ENCODE peak calls at places on chromosomes 16 and 17, in four cellular contexts. W is Peyer's patch; B is Kasumi-1; Y is CD4-positive, alpha-beta T cell. M is an unnamed sample.

GRCh38 chr16:57388359-57389086 is 16.0 kb upstream of the CCL17 start:
- DNase-seq in Y (no peak), W (no peak), B (no peak), M (no peak)

GRCh38 chr16:89410794-89411309 is 79.5 kb downstream of the ANKRD11 start:
- DNase-seq in W (peak), Y (peak), B (no peak), M (no peak)

GRCh38 chr16:75710344-75710743 is 9.1 kb upstream of the DUXB start:
- DNase-seq in Y (no peak), B (no peak), W (no peak), M (no peak)

GRCh38 chr17:2393954-2394749 is 6.7 kb downstream of the MNT start:
- DNase-seq in Y (no peak), B (no peak), W (no peak), M (no peak)

GRCh38 chr16:54589326-54589725 is 302.7 kb upstream of the IRX3 start:
- DNase-seq in Y (no peak), B (no peak), W (no peak), M (no peak)

GRCh38 chr16:87276091-87276561 is 41.1 kb downstream of the C16orf95 start:
- DNase-seq in W (no peak), Y (no peak), B (no peak), M (no peak)

GRCh38 chr16:10675861-10676260 is 18.9 kb downstream of the TEKT5 start:
- DNase-seq in B (no peak), W (no peak), Y (no peak), M (no peak)

GRCh38 chr17:65799454-65799853 is 238.0 kb upstream of the AXIN2 start:
- DNase-seq in W (no peak), B (no peak), Y (no peak), M (no peak)

GRCh38 chr16:75023019-75023418 is 24.2 kb downstream of the ZNRF1 start:
- DNase-seq in Y (no peak), W (no peak), B (no peak), M (no peak)

GRCh38 chr17:37697331-37697730 is 47.5 kb downstream of the HNF1B start:
- DNase-seq in B (no peak), Y (no peak), W (no peak), M (no peak)

GRCh38 chr16:78950768-78951167 is 649.8 kb downstream of the MAF start:
- DNase-seq in Y (no peak), W (no peak), B (no peak), M (no peak)

GRCh38 chr17:82639628-82640027 is 8.6 kb downstream of the WDR45B start:
- DNase-seq in Y (no peak), W (no peak), B (no peak), M (no peak)

GRCh38 chr17:64978138-64978537 is 58.9 kb upstream of the LRRC37A3 start:
- DNase-seq in B (no peak), W (no peak), Y (no peak), M (no peak)

GRCh38 chr16:4091638-4092037 is 24.6 kb downstream of the ADCY9 start:
- DNase-seq in W (no peak), B (no peak), Y (no peak), M (no peak)

GRCh38 chr16:85220125-85220839 is 108.0 kb upstream of the CIBAR2 start:
- DNase-seq in W (peak), Y (no peak), B (no peak), M (no peak)

GRCh38 chr17:67359960-67360817 is 6.2 kb downstream of the PSMD12 start:
- DNase-seq in B (peak), Y (peak), W (no peak), M (no peak)

GRCh38 chr17:78879679-78880186 is 23.3 kb downstream of the CEP295NL start:
- DNase-seq in B (peak), W (peak), Y (peak), M (no peak)

GRCh38 chr17:42667088-42667951 is 8.2 kb downstream of the TUBG2 start:
- DNase-seq in Y (no peak), B (no peak), W (peak), M (no peak)

GRCh38 chr17:67239597-67239996 is 5.4 kb downstream of the HELZ start:
- DNase-seq in B (no peak), W (peak), Y (no peak), M (no peak)

GRCh38 chr16:56428087-56428486 is 2.7 kb upstream of the AMFR start:
- DNase-seq in W (no peak), Y (no peak), B (no peak), M (no peak)

GRCh38 chr17:7440113-7440822 is 956 bp downstream of the FGF11 start:
- DNase-seq in W (peak), B (no peak), Y (peak), M (no peak)

GRCh38 chr16:75251280-75252048 is at the start of gene BCAR1:
- DNase-seq in W (peak), Y (no peak), B (peak), M (peak)

GRCh38 chr17:8067806-8068205 is 19.7 kb downstream of the ALOX12B start:
- DNase-seq in B (no peak), Y (no peak), W (no peak), M (no peak)

GRCh38 chr17:14918540-14918939 is 346.6 kb downstream of the PMP22 start:
- DNase-seq in Y (no peak), B (no peak), W (no peak), M (no peak)

GRCh38 chr16:53827741-53828140 is 123.8 kb downstream of the FTO start:
- DNase-seq in B (no peak), Y (no peak), W (no peak), M (no peak)

GRCh38 chr16:58299757-58300349 is 5.0 kb upstream of the PRSS54 start:
- DNase-seq in Y (no peak), W (no peak), B (peak), M (no peak)

GRCh38 chr17:28272166-28272565 is 46.8 kb upstream of the TMEM97 start:
- DNase-seq in B (no peak), W (no peak), Y (no peak), M (no peak)

GRCh38 chr16:76612497-76612896 is 335.3 kb downstream of the CNTNAP4 start:
- DNase-seq in Y (no peak), W (no peak), B (no peak), M (no peak)

GRCh38 chr16:50040028-50040427 is 15.0 kb downstream of the CNEP1R1 start:
- DNase-seq in W (no peak), B (no peak), Y (no peak), M (no peak)

GRCh38 chr16:83733301-83733700 is 74.5 kb upstream of the HSBP1 start:
- DNase-seq in W (no peak), Y (no peak), B (no peak), M (no peak)

GRCh38 chr16:56199164-56199563 is 7.9 kb downstream of the GNAO1 start:
- DNase-seq in Y (no peak), B (no peak), W (no peak), M (no peak)

GRCh38 chr16:56300901-56301351 is 109.6 kb downstream of the GNAO1 start:
- DNase-seq in B (no peak), Y (no peak), W (no peak), M (no peak)

M was measured in type B pancreatic cell.